ENCODE peak calls at places on chromosomes 4 and X, in four cellular contexts. One of them, this sample, is unnamed.

GRCh38 chr4:6916587-6917444 is 7.2 kb downstream of the TBC1D14 start:
- DNase-seq in RPMI7951: peak; percentile 74
- DNase-seq in A549: peak; percentile 31
- DNase-seq in NCI-H226: no peak
- DNase-seq in this sample: peak; percentile 52

GRCh38 chr4:1365271-1366178 is 18.5 kb downstream of the UVSSA start:
- DNase-seq in A549: no peak
- DNase-seq in NCI-H226: no peak
- DNase-seq in RPMI7951: no peak
- DNase-seq in this sample: peak; percentile 39

GRCh38 chrX:97320305-97320704 is 436.6 kb downstream of the RPA4 start:
- DNase-seq in A549: no peak
- DNase-seq in RPMI7951: no peak
- DNase-seq in NCI-H226: no peak
- DNase-seq in this sample: no peak

GRCh38 chr4:148226341-148226740 is 215.9 kb downstream of the NR3C2 start:
- DNase-seq in A549: no peak
- DNase-seq in NCI-H226: no peak
- DNase-seq in RPMI7951: no peak
- DNase-seq in this sample: peak; percentile 69

GRCh38 chrX:109840585-109840984 is 107.5 kb upstream of the ACSL4 start:
- DNase-seq in RPMI7951: peak; percentile 94
- DNase-seq in A549: peak; percentile 69
- DNase-seq in NCI-H226: peak; percentile 92
- DNase-seq in this sample: peak; percentile 88

GRCh38 chr4:2833671-2834000 is 10.0 kb upstream of the ADD1 start:
- DNase-seq in RPMI7951: no peak
- DNase-seq in NCI-H226: no peak
- DNase-seq in A549: no peak
- DNase-seq in this sample: no peak

GRCh38 chr4:108166441-108167315 is 2.1 kb downstream of the LEF1 start:
- DNase-seq in A549: no peak
- DNase-seq in NCI-H226: no peak
- DNase-seq in RPMI7951: peak; percentile 64
- DNase-seq in this sample: no peak

GRCh38 chr4:155811171-155811570 is 52.4 kb downstream of the GUCY1B1 start:
- DNase-seq in NCI-H226: no peak
- DNase-seq in RPMI7951: peak; percentile 10
- DNase-seq in A549: no peak
- DNase-seq in this sample: no peak

GRCh38 chr4:128782076-128782715 is 27.3 kb upstream of the JADE1 start:
- DNase-seq in NCI-H226: no peak
- DNase-seq in RPMI7951: no peak
- DNase-seq in A549: peak; percentile 38
- DNase-seq in this sample: no peak